ENCODE peak calls at places on chromosomes 3 and 15, in ten cellular contexts. V is SK-N-SH; J is cardiac muscle cell; I is Caco-2; F is GM23338; E is CD8-positive, alpha-beta T cell; H is left lung; Z is left ventricle myocardium inferior; G is hepatocyte; U is DND-41. O is an unnamed sample. For H3K27me3, the result is how much of the 10 kb centered on the place peaks cover.

GRCh38 chr15:74037171-74038117 is 42.9 kb downstream of the PML start:
- DNase-seq in I (no peak), J (no peak), H (no peak), V (no peak), U (no peak), F (no peak), G (no peak), E (no peak), Z (no peak), O (no peak)

GRCh38 chr15:83046558-83047127 is 20.4 kb downstream of the BTBD1 start:
- DNase-seq in E (no peak), G (no peak), V (no peak), F (no peak), H (no peak), Z (no peak), J (no peak), I (no peak), U (no peak), O (no peak)

GRCh38 chr3:177451940-177452484 is 254.7 kb upstream of the TBL1XR1 start:
- DNase-seq in I (no peak), V (peak), F (no peak), E (no peak), Z (no peak), G (no peak), U (no peak), J (no peak), H (no peak), O (no peak)

GRCh38 chr3:122621112-122621511 is 43.7 kb downstream of the PARP15 start:
- DNase-seq in J (no peak), Z (no peak), V (no peak), E (no peak), F (no peak), I (no peak), U (no peak), H (no peak), G (no peak), O (no peak)

GRCh38 chr3:14520967-14521366 is 19.2 kb downstream of the GRIP2 start:
- DNase-seq in F (no peak), V (no peak), Z (no peak), I (peak), H (no peak), J (no peak), U (no peak), G (no peak), E (no peak), O (no peak)

GRCh38 chr3:195905970-195906864 is 2.1 kb downstream of the TNK2 start:
- DNase-seq in F (no peak), V (no peak), H (no peak), E (no peak), U (no peak), J (no peak), Z (no peak), G (peak), I (no peak), O (no peak)

GRCh38 chr3:16936233-16936632 is 51.5 kb downstream of the PLCL2 start:
- DNase-seq in F (peak), H (no peak), I (no peak), U (peak), E (no peak), G (no peak), Z (no peak), J (no peak), V (no peak), O (no peak)

GRCh38 chr3:123310741-123311140 is 109.0 kb downstream of the SEC22A start:
- DNase-seq in E (no peak), F (no peak), V (no peak), G (no peak), Z (no peak), H (no peak), U (no peak), J (no peak), I (no peak), O (no peak)

GRCh38 chr15:100718075-100718980 is 115.9 kb downstream of the ASB7 start:
- DNase-seq in V (no peak), I (no peak), G (no peak), E (no peak), Z (no peak), U (no peak), F (no peak), H (no peak), J (no peak), O (peak)

GRCh38 chr3:13022348-13023250 is 50.6 kb downstream of the IQSEC1 start:
- DNase-seq in I (no peak), Z (peak), V (peak), J (peak), U (peak), E (no peak), H (peak), G (peak), F (peak), O (peak)

GRCh38 chr3:149180057-149180573 is 41.5 kb downstream of the CP start:
- DNase-seq in E (no peak), Z (peak), I (no peak), J (no peak), U (no peak), H (no peak), G (peak), F (no peak), V (no peak), O (peak)

GRCh38 chr15:31013863-31014607 is 22.6 kb upstream of the MTMR10 start:
- DNase-seq in Z (no peak), F (peak), I (no peak), J (peak), U (no peak), E (no peak), H (no peak), V (no peak), G (no peak), O (no peak)

GRCh38 chr3:15557511-15557946 is 36.0 kb upstream of the COLQ start:
- DNase-seq in Z (no peak), U (peak), G (peak), V (peak), J (peak), H (no peak), F (peak), I (peak), E (peak), O (no peak)

GRCh38 chr15:52254331-52254730 is 41.3 kb downstream of the MYO5C start:
- DNase-seq in E (no peak), V (no peak), I (no peak), U (no peak), G (no peak), Z (no peak), H (no peak), F (peak), J (no peak), O (no peak)

GRCh38 chr3:14520149-14520548 is 20.0 kb downstream of the GRIP2 start:
- DNase-seq in I (peak), U (no peak), Z (no peak), H (no peak), E (no peak), G (no peak), J (no peak), V (no peak), F (no peak), O (no peak)

GRCh38 chr3:116927918-116928317 is 218.3 kb downstream of the TUSC7 start:
- DNase-seq in J (no peak), F (peak), U (no peak), G (no peak), I (no peak), Z (no peak), H (no peak), V (no peak), E (no peak), O (no peak)

GRCh38 chr15:67943961-67944674 is 104.3 kb upstream of the RNU6-1 start:
- DNase-seq in E (no peak), V (no peak), U (no peak), F (no peak), H (no peak), J (no peak), G (no peak), I (no peak), Z (peak), O (no peak)

GRCh38 chr3:9037113-9037715 is 73.9 kb upstream of the RAD18 start:
- DNase-seq in E (no peak), F (no peak), U (no peak), H (no peak), G (no peak), V (peak), I (no peak), J (no peak), Z (peak), O (no peak)

GRCh38 chr3:186052096-186052495 is 56.8 kb downstream of the ETV5 start:
- DNase-seq in V (no peak), U (no peak), H (no peak), I (no peak), G (no peak), E (no peak), F (no peak), J (no peak), Z (no peak), O (no peak)

GRCh38 chr3:186213946-186214345 is 105.1 kb upstream of the ETV5 start:
- DNase-seq in H (no peak), V (no peak), G (no peak), J (no peak), E (no peak), F (no peak), Z (no peak), U (no peak), I (no peak), O (no peak)

GRCh38 chr15:61906961-61907752 is 153.1 kb downstream of the VPS13C start:
- DNase-seq in I (no peak), J (no peak), H (no peak), V (no peak), U (no peak), F (no peak), Z (no peak), G (peak), E (no peak), O (no peak)

GRCh38 chr3:141262306-141262705 is 30.7 kb downstream of the PXYLP1 start:
- DNase-seq in U (no peak), G (no peak), H (no peak), Z (no peak), J (no peak), E (no peak), V (no peak), F (no peak), I (no peak), O (no peak)

GRCh38 chr3:126859415-126860246 is 123.3 kb upstream of the PLXNA1 start:
- DNase-seq in E (no peak), U (no peak), F (no peak), V (no peak), J (no peak), G (no peak), H (no peak), I (no peak), Z (no peak), O (no peak)

GRCh38 chr3:8363200-8363599 is 138.4 kb upstream of the LMCD1 start:
- DNase-seq in J (no peak), Z (no peak), F (no peak), U (no peak), H (no peak), I (no peak), V (no peak), E (no peak), G (no peak), O (no peak)

GRCh38 chr3:16106050-16106449 is 68.4 kb upstream of the GALNT15 start:
- DNase-seq in U (no peak), G (no peak), Z (no peak), F (no peak), J (no peak), H (no peak), I (no peak), E (no peak), V (no peak), O (no peak)

GRCh38 chr3:62548806-62549205 is 175.5 kb upstream of the FEZF2 start:
- DNase-seq in V (no peak), G (no peak), I (no peak), U (no peak), Z (no peak), J (no peak), H (no peak), E (no peak), F (no peak), O (no peak)

GRCh38 chr3:62542185-62542584 is 168.8 kb upstream of the FEZF2 start:
- DNase-seq in H (no peak), F (no peak), G (no peak), E (no peak), U (no peak), J (no peak), Z (no peak), I (no peak), V (no peak), O (no peak)

GRCh38 chr3:62551556-62551955 is 178.2 kb upstream of the FEZF2 start:
- DNase-seq in Z (no peak), E (no peak), F (no peak), G (no peak), I (no peak), J (no peak), U (no peak), H (no peak), V (no peak), O (no peak)

GRCh38 chr3:62546266-62546665 is 172.9 kb upstream of the FEZF2 start:
- DNase-seq in V (no peak), E (no peak), J (no peak), H (no peak), I (no peak), G (no peak), F (no peak), U (no peak), Z (no peak), O (no peak)
- H3K27me3 ChIP-seq in V (under half), E (under half), J (under half), H (under half), I (under half), G (under half), F (under half), U (under half), Z (under half), O (under half)

DNA sequence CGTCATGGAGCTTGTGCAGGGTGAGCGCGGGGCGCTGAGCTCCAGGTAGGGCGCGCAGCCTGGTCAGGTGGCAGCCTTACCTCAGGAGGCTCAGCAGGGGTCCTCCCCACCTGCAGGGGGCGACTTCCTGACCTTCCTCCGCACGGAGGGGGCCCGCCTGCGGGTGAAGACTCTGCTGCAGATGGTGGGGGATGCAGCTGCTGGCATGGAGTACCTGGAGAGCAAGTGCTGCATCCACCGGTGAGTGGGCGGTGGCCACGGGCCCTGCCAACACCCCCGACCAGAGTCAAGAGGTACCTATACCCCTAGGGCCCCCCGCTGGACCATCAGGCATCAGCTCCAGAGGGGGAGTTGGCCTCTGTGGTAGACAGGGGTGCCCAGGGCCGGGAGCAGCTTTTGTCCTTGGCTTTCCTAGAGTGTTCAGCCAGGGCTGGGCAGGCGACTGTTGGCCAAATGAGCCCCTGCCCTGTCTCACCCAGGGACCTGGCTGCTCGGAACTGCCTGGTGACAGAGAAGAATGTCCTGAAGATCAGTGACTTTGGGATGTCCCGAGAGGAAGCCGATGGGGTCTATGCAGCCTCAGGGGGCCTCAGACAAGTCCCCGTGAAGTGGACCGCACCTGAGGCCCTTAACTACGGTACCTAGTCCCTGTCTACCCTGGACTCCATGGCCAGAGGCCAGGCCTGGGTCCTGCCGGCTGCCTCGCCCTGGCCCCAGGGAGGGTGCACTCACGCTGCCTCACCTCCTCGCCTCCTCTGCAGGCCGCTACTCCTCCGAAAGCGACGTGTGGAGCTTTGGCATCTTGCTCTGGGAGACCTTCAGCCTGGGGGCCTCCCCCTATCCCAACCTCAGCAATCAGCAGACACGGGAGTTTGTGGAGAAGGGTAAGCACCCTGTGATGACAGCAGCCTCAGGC is 9.1 kb downstream of the FES start:
- DNase-seq in G (no peak), E (no peak), F (peak), J (no peak), H (peak), U (peak), V (peak), I (no peak), Z (no peak), O (no peak)
- TF ChIP-seq CTCF in G (no peak), E (no peak), F (peak), J (peak), H (no peak), U (peak), V (peak), I (peak), Z (no peak), O (no peak)

DNA sequence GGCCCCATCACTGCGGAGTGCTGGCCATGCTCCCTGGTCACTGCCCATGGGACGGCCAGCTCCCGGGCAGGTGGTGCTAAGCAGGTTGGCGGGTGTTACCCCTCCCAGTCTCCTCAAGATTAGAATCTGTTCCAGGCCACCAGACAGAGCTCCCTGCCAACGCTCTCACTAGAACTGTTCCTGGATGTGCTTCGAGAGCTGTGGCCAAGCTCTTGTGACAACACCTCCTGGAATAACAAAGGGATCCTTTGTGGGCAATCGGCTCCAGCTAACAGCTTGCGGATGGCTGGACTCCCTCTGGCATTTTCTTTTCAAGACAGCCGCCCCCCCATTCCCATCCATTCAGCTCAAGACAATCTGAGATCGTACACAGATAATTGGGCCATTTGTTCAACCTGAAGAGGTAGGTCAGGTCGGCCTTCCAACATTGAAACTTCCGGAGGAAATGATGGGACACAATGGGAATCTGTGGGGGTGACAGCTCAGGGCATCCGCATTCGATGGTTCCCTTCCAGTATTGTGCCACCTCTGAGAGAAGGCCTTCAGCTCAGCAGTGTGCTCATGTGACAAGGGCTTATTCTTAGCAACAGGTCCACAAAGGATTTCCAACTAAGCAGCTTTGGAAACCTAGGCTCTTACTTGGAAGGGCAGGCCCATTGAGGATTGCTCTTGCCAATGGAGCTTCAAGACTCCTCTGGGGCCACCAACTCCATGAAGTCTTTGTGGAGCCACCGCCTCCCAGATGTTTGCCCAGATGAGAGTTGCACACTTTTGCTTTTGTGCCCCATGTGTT is 11.6 kb upstream of the EPHB3 start:
- DNase-seq in H (peak), U (no peak), V (no peak), E (no peak), J (no peak), G (no peak), I (no peak), Z (no peak), F (no peak), O (peak)
- H3K27me3 ChIP-seq in H (under half), U (under half), V (under half), E (under half), J (under half), G (under half), I (under half), Z (half or more), F (under half), O (under half)

GRCh38 chr3:68018275-68018674 is 363.9 kb upstream of the SUCLG2 start:
- DNase-seq in G (no peak), E (no peak), F (peak), U (no peak), I (no peak), H (no peak), Z (no peak), V (no peak), J (no peak), O (no peak)

GRCh38 chr3:68017069-68017468 is 362.7 kb upstream of the SUCLG2 start:
- DNase-seq in I (no peak), Z (no peak), F (peak), G (no peak), V (no peak), E (no peak), U (no peak), J (no peak), H (no peak), O (no peak)
- TF ChIP-seq CTCF in I (peak), Z (no peak), F (peak), G (peak), V (no peak), E (no peak), U (no peak), J (no peak), H (no peak), O (no peak)

GRCh38 chr15:39260791-39261190 is 320.1 kb upstream of the THBS1 start:
- DNase-seq in Z (no peak), E (no peak), J (no peak), V (no peak), H (no peak), U (no peak), I (no peak), G (no peak), F (no peak), O (no peak)
- H3K27me3 ChIP-seq in Z (under half), E (under half), J (under half), V (under half), H (under half), U (under half), I (under half), G (under half), F (under half), O (under half)

GRCh38 chr15:72473670-72474465 is at the start of gene ARIH1:
- DNase-seq in I (peak), J (peak), E (peak), G (peak), U (peak), Z (peak), V (peak), F (peak), H (peak), O (peak)
- TF ChIP-seq CTCF in I (peak), J (peak), E (peak), G (peak), U (peak), Z (peak), V (peak), F (no peak), H (no peak), O (no peak)

O was measured in breast epithelium.